ENCODE peak calls at places on chromosomes 3 and 15, in five cellular contexts. J is ovary, L is upper lobe of left lung, A is sigmoid colon, F is A549. E is an unnamed sample.

GRCh38 chr3:13715167-13715954 is 164.5 kb downstream of the WNT7A start:
- DNase-seq in A (peak; percentile 34), L (no peak), F (no peak), J (no peak), E (peak; percentile 3)

GRCh38 chr15:80076321-80077318 is 17.1 kb downstream of the ZFAND6 start:
- DNase-seq in J (no peak), L (no peak), A (no peak), F (no peak), E (no peak)

GRCh38 chr3:25652921-25653320 is 11.8 kb downstream of the TOP2B start:
- DNase-seq in F (no peak), J (no peak), A (no peak), L (no peak), E (no peak)

GRCh38 chr3:85567074-85567676 is 608.4 kb downstream of the CADM2 start:
- DNase-seq in F (no peak), A (no peak), L (no peak), J (no peak), E (peak; percentile 63)

GRCh38 chr15:100733088-100733487 is 130.7 kb downstream of the ASB7 start:
- DNase-seq in F (no peak), J (no peak), L (no peak), A (no peak), E (no peak)

GRCh38 chr3:192133271-192133670 is 594.1 kb downstream of the FGF12 start:
- DNase-seq in F (no peak), J (no peak), A (no peak), L (no peak), E (no peak)

GRCh38 chr3:24235121-24235520 is 259.5 kb downstream of the THRB start:
- DNase-seq in L (no peak), A (no peak), F (no peak), J (no peak), E (no peak)

GRCh38 chr15:74202461-74203401 is at the start of gene STRA6:
- DNase-seq in L (no peak), J (peak; percentile 37), F (peak; percentile 75), A (no peak), E (no peak)

GRCh38 chr3:58588030-58588614 is 10.9 kb upstream of the FAM107A start:
- DNase-seq in F (no peak), A (no peak), J (peak; percentile 37), L (no peak), E (no peak)

GRCh38 chr3:52495096-52495495 is at the start of gene STAB1:
- DNase-seq in F (no peak), J (no peak), A (peak; percentile 79), L (peak; percentile 86), E (no peak)

GRCh38 chr15:73318463-73319351 is 50.1 kb downstream of the HCN4 start:
- DNase-seq in L (peak; percentile 66), J (no peak), F (no peak), A (no peak), E (no peak)

GRCh38 chr3:45817788-45818523 is 21.6 kb upstream of the SLC6A20 start:
- DNase-seq in J (peak; percentile 40), F (peak; percentile 30), L (no peak), A (peak; percentile 91), E (peak; percentile 57)

GRCh38 chr15:55914446-55914845 is 79.0 kb downstream of the NEDD4 start:
- DNase-seq in J (no peak), A (no peak), L (no peak), F (no peak), E (no peak)

GRCh38 chr3:197458906-197459470 is 96.8 kb downstream of the BDH1 start:
- DNase-seq in F (no peak), L (no peak), J (no peak), A (no peak), E (no peak)

GRCh38 chr15:88035381-88035780 is 221.2 kb downstream of the NTRK3 start:
- DNase-seq in L (no peak), J (no peak), A (no peak), F (no peak), E (no peak)

GRCh38 chr15:52287114-52287513 is 8.5 kb downstream of the MYO5C start:
- DNase-seq in J (no peak), F (peak; percentile 44), A (no peak), L (no peak), E (no peak)

GRCh38 chr3:53252105-53252946 is 3.5 kb downstream of the TKT start:
- DNase-seq in F (no peak), L (no peak), A (no peak), J (no peak), E (no peak)

GRCh38 chr3:185283374-185283935 is 29.6 kb upstream of the EHHADH start:
- DNase-seq in L (no peak), F (peak; percentile 24), J (no peak), A (no peak), E (no peak)

GRCh38 chr15:99592135-99592845 is 26.5 kb downstream of the MEF2A start:
- DNase-seq in A (no peak), F (no peak), J (no peak), L (no peak), E (no peak)

GRCh38 chr3:168095611-168096209 is at the start of gene GOLIM4:
- DNase-seq in A (peak; percentile 97), J (peak; percentile 90), L (peak; percentile 96), F (peak; percentile 66), E (peak; percentile 94)

GRCh38 chr3:72820405-72820804 is 27.8 kb downstream of the SHQ1 start:
- DNase-seq in J (no peak), L (no peak), F (no peak), A (no peak), E (peak; percentile 59)

GRCh38 chr15:87082576-87082975 is 1002.9 kb downstream of the AGBL1 start:
- DNase-seq in A (no peak), L (no peak), J (no peak), F (no peak), E (no peak)

GRCh38 chr15:45442497-45443135 is 64.3 kb upstream of the GATM start:
- DNase-seq in J (no peak), F (no peak), A (no peak), L (no peak), E (no peak)

GRCh38 chr3:39808467-39809180 is 785 bp upstream of the MYRIP start:
- DNase-seq in F (no peak), J (peak; percentile 16), L (no peak), A (no peak), E (peak; percentile 40)

GRCh38 chr3:44232407-44232806 is 9.3 kb upstream of the TOPAZ1 start:
- DNase-seq in J (no peak), F (no peak), A (no peak), L (no peak), E (no peak)

GRCh38 chr3:9500108-9501050 is 53.2 kb downstream of the LHFPL4 start:
- DNase-seq in L (peak; percentile 92), A (no peak), F (peak; percentile 83), J (peak; percentile 26), E (peak; percentile 60)

GRCh38 chr3:129936757-129937156 is 37.8 kb upstream of the TRH start:
- DNase-seq in F (no peak), J (peak; percentile 26), L (no peak), A (peak; percentile 62), E (peak; percentile 41)

GRCh38 chr3:85161544-85161943 is 202.8 kb downstream of the CADM2 start:
- DNase-seq in J (no peak), A (no peak), L (no peak), F (peak; percentile 8), E (no peak)

GRCh38 chr3:184059424-184059823 is 6.6 kb downstream of the HTR3C start:
- DNase-seq in L (no peak), F (no peak), A (no peak), J (no peak), E (no peak)

GRCh38 chr3:24367681-24368264 is 126.9 kb downstream of the THRB start:
- DNase-seq in A (no peak), J (no peak), F (no peak), L (no peak), E (no peak)

GRCh38 chr15:46518381-46518780 is 883.6 kb downstream of the SQOR start:
- DNase-seq in J (no peak), L (no peak), F (no peak), A (no peak), E (no peak)

DNA sequence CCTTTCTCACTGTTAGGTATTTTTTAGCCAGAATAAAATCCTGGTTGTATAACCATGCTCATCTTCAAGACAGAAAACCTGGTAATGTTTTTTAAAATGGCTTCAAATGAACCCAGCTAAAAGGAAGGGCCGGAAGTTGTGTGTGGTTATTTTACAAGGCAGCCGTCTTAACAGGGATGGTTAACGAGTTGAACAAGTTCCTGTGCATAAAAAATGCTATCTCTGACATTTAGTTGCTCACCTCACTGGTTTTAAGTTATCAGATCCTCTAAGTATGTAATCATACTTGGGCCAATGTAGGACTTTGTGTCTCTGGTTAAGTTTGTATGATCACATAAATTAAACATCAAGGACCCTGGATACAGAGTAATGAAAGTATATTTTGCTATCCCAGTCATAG is 2.1 kb downstream of the ATP11B start:
- DNase-seq in A (no peak), L (no peak), F (no peak), J (no peak), E (no peak)
- H3K27ac ChIP-seq in A (peak overlapping the region; percentile 97), L (peak overlapping the region; percentile 100), F (no peak overlapping the region), J (no peak overlapping the region), E (peak overlapping the region; percentile 98)

GRCh38 chr3:159265705-159266104 is 463.9 kb downstream of the MFSD1 start:
- DNase-seq in A (no peak), F (no peak), J (no peak), L (no peak), E (no peak)

GRCh38 chr3:159266779-159267178 is 464.9 kb downstream of the MFSD1 start:
- DNase-seq in L (no peak), J (no peak), F (peak; percentile 18), A (no peak), E (no peak)

GRCh38 chr3:159260049-159260662 is 458.3 kb downstream of the MFSD1 start:
- DNase-seq in L (no peak), J (no peak), F (peak; percentile 19), A (no peak), E (no peak)

DNA sequence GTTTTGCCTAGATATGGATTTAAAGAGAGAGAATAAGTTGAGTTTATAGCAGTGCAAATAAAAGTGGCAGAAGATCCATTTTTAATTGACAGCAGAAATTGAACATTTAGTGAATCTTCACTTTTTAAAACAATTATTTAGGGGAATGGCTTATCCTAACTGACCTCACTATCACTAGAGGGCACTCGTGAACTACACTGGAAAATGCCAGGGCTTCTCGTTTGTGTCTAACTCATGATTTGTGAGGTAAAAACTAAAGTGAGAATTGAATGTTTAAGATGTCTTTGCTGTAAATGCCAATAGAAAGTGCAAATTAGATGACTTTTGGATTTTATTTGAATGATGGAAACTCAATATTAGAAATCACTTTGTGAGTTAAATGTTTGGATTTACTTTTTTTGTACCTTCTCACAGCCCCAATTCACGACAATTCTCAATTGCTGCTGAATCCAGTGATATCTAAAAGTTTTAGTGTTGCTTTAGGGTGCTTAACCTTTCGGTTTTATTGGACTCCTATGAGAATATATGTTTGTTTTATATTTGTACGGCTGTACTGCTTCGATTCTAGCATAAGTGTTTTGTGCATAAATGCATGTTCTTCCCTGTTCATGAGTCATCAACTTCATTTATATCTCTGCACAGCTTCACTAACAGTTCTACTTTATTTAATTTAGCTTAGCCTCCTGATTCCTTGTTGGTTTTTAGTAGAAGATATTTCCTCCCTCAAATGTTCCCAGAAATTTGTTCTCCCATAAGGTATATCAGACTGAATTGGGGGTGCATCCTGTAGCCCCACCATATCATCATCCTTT is 462.1 kb downstream of the MFSD1 start:
- DNase-seq in L (no peak), F (peak; percentile 19), A (no peak), J (no peak), E (no peak)
- TF ChIP-seq CTCF in L (peak; percentile 33), F (peak; percentile 94), A (peak; percentile 61), J (no peak), E (peak; percentile 35)

GRCh38 chr3:128075516-128076464 is 23.6 kb downstream of the SEC61A1 start:
- DNase-seq in A (peak; percentile 90), J (peak; percentile 81), L (peak; percentile 99), F (peak; percentile 40), E (peak; percentile 93)
- TF ChIP-seq EP300 in A (no peak), J (no peak), L (no peak), F (no peak), E (no peak)

GRCh38 chr3:71400986-71401451 is 182.5 kb downstream of the FOXP1 start:
- DNase-seq in J (no peak), A (no peak), F (no peak), L (no peak), E (no peak)
- H3K27ac ChIP-seq in J (no peak overlapping the region), A (no peak overlapping the region), F (no peak overlapping the region), L (no peak overlapping the region), E (no peak overlapping the region)

E was measured in stomach.